ENCODE peak calls at places on chromosomes 16 and 17, in six cellular contexts. U, T, Y, W, P and O are unnamed samples.
A peak's percentile ranks its signal among the peaks of the same experiment; 100 is the strongest.

GRCh38 chr16:11306997-11307638 is 26.0 kb upstream of the PRM1 start:
- DNase-seq in U (no peak), T (no peak), Y (no peak), W (no peak), P (no peak), O (no peak)

GRCh38 chr17:38911081-38911730 is 14.2 kb upstream of the LASP1NB start:
- DNase-seq in U (no peak), T (no peak), Y (no peak), W (no peak), P (no peak), O (no peak)

GRCh38 chr16:88754912-88755744 is 29.9 kb downstream of the PIEZO1 start:
- DNase-seq in U (peak; percentile 56), T (no peak), Y (peak; percentile 61), W (peak; percentile 77), P (no peak), O (peak; percentile 56)

GRCh38 chr16:276360-277077 is 775 bp upstream of the RGS11 start:
- DNase-seq in U (no peak), T (no peak), Y (no peak), W (no peak), P (no peak), O (no peak)

GRCh38 chr16:22297871-22298733 is 893 bp downstream of the POLR3E start:
- DNase-seq in U (peak; percentile 95), T (peak; percentile 94), Y (peak; percentile 96), W (peak; percentile 97), P (peak; percentile 69), O (peak; percentile 77)

GRCh38 chr17:9007052-9007714 is 14.1 kb upstream of the NTN1 start:
- DNase-seq in U (no peak), T (no peak), Y (no peak), W (no peak), P (no peak), O (no peak)

GRCh38 chr16:3977376-3977775 is 96.9 kb upstream of the CREBBP start:
- DNase-seq in U (no peak), T (no peak), Y (no peak), W (no peak), P (no peak), O (no peak)

GRCh38 chr17:21218101-21218500 is 4.1 kb upstream of the TMEM11 start:
- DNase-seq in U (no peak), T (no peak), Y (no peak), W (no peak), P (no peak), O (no peak)

GRCh38 chr16:82152641-82153094 is 17.4 kb downstream of the MPHOSPH6 start:
- DNase-seq in U (peak; percentile 70), T (peak; percentile 73), Y (peak; percentile 42), W (peak; percentile 54), P (peak; percentile 57), O (no peak)

GRCh38 chr16:4743217-4743897 is 9.0 kb downstream of the DNAAF8 start:
- DNase-seq in U (no peak), T (peak; percentile 7), Y (no peak), W (no peak), P (peak; percentile 58), O (no peak)

GRCh38 chr17:73652886-73653480 is 8.7 kb upstream of the SDK2 start:
- DNase-seq in U (no peak), T (no peak), Y (no peak), W (no peak), P (no peak), O (no peak)

GRCh38 chr17:17191346-17191792 is 14.8 kb downstream of the PLD6 start:
- DNase-seq in U (peak; percentile 84), T (peak; percentile 67), Y (peak; percentile 60), W (peak; percentile 95), P (no peak), O (no peak)

GRCh38 chr17:31250229-31250628 is 46.8 kb downstream of the OMG start:
- DNase-seq in U (no peak), T (no peak), Y (no peak), W (peak; percentile 6), P (no peak), O (no peak)

GRCh38 chr16:17354121-17354750 is 116.5 kb downstream of the XYLT1 start:
- DNase-seq in U (no peak), T (no peak), Y (no peak), W (no peak), P (no peak), O (no peak)

GRCh38 chr17:79831367-79832210 is 7.7 kb downstream of the CBX4 start:
- DNase-seq in U (no peak), T (no peak), Y (no peak), W (no peak), P (peak; percentile 61), O (peak; percentile 57)

GRCh38 chr16:73329363-73330306 is 281.7 kb upstream of the ZFHX3 start:
- DNase-seq in U (no peak), T (no peak), Y (no peak), W (peak; percentile 38), P (peak; percentile 22), O (no peak)

GRCh38 chr16:77789085-77789611 is 784 bp downstream of the VAT1L start:
- DNase-seq in U (no peak), T (no peak), Y (no peak), W (no peak), P (no peak), O (peak; percentile 8)

GRCh38 chr17:41413353-41413752 is 11.0 kb downstream of the KRT37 start:
- DNase-seq in U (no peak), T (no peak), Y (no peak), W (peak; percentile 66), P (no peak), O (no peak)

GRCh38 chr16:81996664-81997529 is 14.4 kb downstream of the SDR42E1 start:
- DNase-seq in U (peak; percentile 56), T (peak; percentile 56), Y (peak; percentile 52), W (peak; percentile 76), P (no peak), O (no peak)

GRCh38 chr17:40727447-40728231 is 24.1 kb upstream of the KRT24 start:
- DNase-seq in U (peak; percentile 76), T (no peak), Y (peak; percentile 32), W (peak; percentile 78), P (no peak), O (no peak)

GRCh38 chr17:28993013-28993600 is 12.7 kb downstream of the SEZ6 start:
- DNase-seq in U (no peak), T (no peak), Y (no peak), W (no peak), P (no peak), O (no peak)

GRCh38 chr16:30934827-30935557 is 11.6 kb downstream of the FBXL19 start:
- DNase-seq in U (peak; percentile 43), T (no peak), Y (peak; percentile 64), W (peak; percentile 35), P (peak; percentile 52), O (peak; percentile 52)

GRCh38 chr17:31830971-31831755 is 27.9 kb downstream of the COPRS start:
- DNase-seq in U (peak; percentile 13), T (peak; percentile 18), Y (no peak), W (peak; percentile 50), P (no peak), O (no peak)

GRCh38 chr16:2428051-2428786 is 1.0 kb upstream of the CCNF start:
- DNase-seq in U (no peak), T (peak; percentile 29), Y (peak; percentile 35), W (peak; percentile 26), P (peak; percentile 58), O (peak; percentile 61)

GRCh38 chr17:82003411-82004381 is 19.0 kb downstream of the CENPX start:
- DNase-seq in U (peak; percentile 97), T (peak; percentile 97), Y (peak; percentile 96), W (peak; percentile 96), P (no peak), O (peak; percentile 65)

GRCh38 chr17:83010323-83011200 is 68.8 kb upstream of the METRNL start:
- DNase-seq in U (peak; percentile 10), T (no peak), Y (no peak), W (peak; percentile 67), P (no peak), O (no peak)

GRCh38 chr16:2492292-2492691 is 17.4 kb downstream of the TBC1D24 start:
- DNase-seq in U (no peak), T (no peak), Y (no peak), W (no peak), P (no peak), O (no peak)

GRCh38 chr17:49694847-49695697 is 12.7 kb downstream of the SLC35B1 start:
- DNase-seq in U (peak; percentile 27), T (no peak), Y (peak; percentile 17), W (no peak), P (peak; percentile 72), O (peak; percentile 76)

GRCh38 chr17:61157246-61157887 is 242.3 kb upstream of the TBX2 start:
- DNase-seq in U (peak; percentile 62), T (peak; percentile 44), Y (peak; percentile 73), W (peak; percentile 71), P (no peak), O (peak; percentile 10)
- TF ChIP-seq CTCF in U (peak; percentile 12), T (no peak), Y (no peak), W (no peak), P (no peak), O (no peak)

GRCh38 chr17:37490638-37491614 is 1.2 kb downstream of the DUSP14 start:
- DNase-seq in U (peak; percentile 87), T (peak; percentile 80), Y (peak; percentile 92), W (peak; percentile 89), P (peak; percentile 29), O (peak; percentile 34)

GRCh38 chr17:37490022-37490587 is 414 bp downstream of the DUSP14 start:
- DNase-seq in U (peak; percentile 51), T (peak; percentile 57), Y (peak; percentile 51), W (peak; percentile 61), P (peak; percentile 61), O (peak; percentile 87)

GRCh38 chr17:37488009-37488604 is 1.6 kb upstream of the DUSP14 start:
- DNase-seq in U (peak; percentile 95), T (peak; percentile 90), Y (peak; percentile 98), W (peak; percentile 98), P (no peak), O (no peak)

GRCh38 chr17:37489197-37490001 is at the start of gene DUSP14:
- DNase-seq in U (peak; percentile 66), T (peak; percentile 85), Y (peak; percentile 67), W (peak; percentile 75), P (peak; percentile 72), O (peak; percentile 85)

DNA sequence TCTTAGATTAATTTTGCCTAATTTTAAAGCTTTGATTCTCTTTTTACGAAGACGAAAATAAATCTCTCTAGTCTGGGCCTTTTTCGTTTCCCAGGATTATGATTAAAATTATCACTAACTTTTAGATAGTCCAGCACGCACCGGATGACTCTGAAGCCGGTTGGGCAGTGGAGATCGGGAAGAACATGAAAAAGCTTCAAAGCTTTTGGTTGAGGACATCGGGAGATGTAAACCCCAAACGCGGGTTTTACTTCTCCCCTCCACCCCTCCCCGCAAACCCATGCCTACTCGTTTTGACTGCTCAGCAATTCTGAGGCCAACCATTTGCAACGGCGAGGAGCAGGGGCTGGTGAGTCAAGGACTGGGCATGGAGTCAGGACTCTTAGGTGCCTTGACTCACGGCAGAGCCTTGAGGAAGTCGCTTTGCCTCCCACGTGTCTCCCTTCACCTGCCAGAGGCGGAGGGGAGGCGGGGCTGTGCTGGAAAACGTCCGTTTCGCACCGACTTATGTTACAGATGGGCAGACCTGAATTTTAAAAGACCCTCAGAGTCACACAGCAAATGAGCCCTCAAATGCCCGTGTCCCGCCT is 989 bp upstream of the DUSP14 start:
- DNase-seq in U (peak; percentile 94), T (peak; percentile 93), Y (peak; percentile 98), W (peak; percentile 97), P (peak; percentile 84), O (peak; percentile 39)
- TF ChIP-seq CTCF in U (no peak), T (no peak), Y (no peak), W (no peak), P (no peak), O (no peak)

GRCh38 chr17:57369509-57369945 is 113.2 kb downstream of the MSI2 start:
- DNase-seq in U (peak; percentile 26), T (no peak), Y (peak; percentile 46), W (peak; percentile 31), P (no peak), O (no peak)
- TF ChIP-seq CTCF in U (no peak), T (no peak), Y (no peak), W (no peak), P (no peak), O (no peak)

GRCh38 chr17:76940738-76941350 is 72.6 kb downstream of the MGAT5B start:
- DNase-seq in U (no peak), T (no peak), Y (no peak), W (no peak), P (no peak), O (no peak)
- TF ChIP-seq CTCF in U (peak; percentile 28), T (peak; percentile 8), Y (no peak), W (no peak), P (no peak), O (no peak)